ENCODE peak calls at places on chromosomes 3 and 15, in seven cellular contexts. Q is midbrain; S is CD8-positive, alpha-beta memory T cell; N is hypothalamus; V is anterior cingulate cortex; M is CD8-positive, alpha-beta T cell; X is endothelial cell of umbilical vein. J is an unnamed sample.

GRCh38 chr15:90619939-90620338 is 90.2 kb downstream of the CRTC3 start:
- DNase-seq in Q (no peak), S (no peak), N (no peak), V (no peak), M (no peak), X (no peak), J (no peak)

GRCh38 chr3:63795438-63795837 is 23.7 kb upstream of the C3orf49 start:
- DNase-seq in Q (no peak), S (no peak), N (no peak), V (no peak), M (no peak), X (no peak), J (no peak)

GRCh38 chr3:28667646-28668376 is 319.2 kb upstream of the AZI2 start:
- DNase-seq in Q (peak), S (peak), N (peak), V (no peak), M (no peak), X (peak), J (peak)

GRCh38 chr3:51350751-51351150 is 34.3 kb upstream of the MANF start:
- DNase-seq in Q (peak), S (no peak), N (no peak), V (no peak), M (no peak), X (no peak), J (no peak)

GRCh38 chr3:161821591-161821990 is 325.0 kb downstream of the OTOL1 start:
- DNase-seq in Q (no peak), S (no peak), N (no peak), V (no peak), M (no peak), X (no peak), J (no peak)

GRCh38 chr3:139281512-139282196 is 62.2 kb upstream of the MRPS22 start:
- DNase-seq in Q (no peak), S (no peak), N (peak), V (no peak), M (no peak), X (no peak), J (no peak)

GRCh38 chr3:22039156-22039555 is 288.1 kb upstream of the ZNF385D start:
- DNase-seq in Q (no peak), S (no peak), N (no peak), V (no peak), M (no peak), X (no peak), J (no peak)

GRCh38 chr3:66485291-66485968 is 15.4 kb downstream of the LRIG1 start:
- DNase-seq in Q (no peak), S (no peak), N (no peak), V (no peak), M (no peak), X (no peak), J (no peak)

GRCh38 chr3:141537866-141538265 is 51.0 kb downstream of the RASA2 start:
- DNase-seq in Q (no peak), S (no peak), N (no peak), V (no peak), M (no peak), X (no peak), J (no peak)

GRCh38 chr3:194396897-194397756 is 1.9 kb downstream of the GP5 start:
- DNase-seq in Q (no peak), S (no peak), N (no peak), V (no peak), M (peak), X (peak), J (no peak)

GRCh38 chr15:77666296-77666660 is 33.6 kb upstream of the LINGO1 start:
- DNase-seq in Q (no peak), S (no peak), N (no peak), V (no peak), M (no peak), X (no peak), J (no peak)

GRCh38 chr3:7518471-7518870 is 657.6 kb downstream of the GRM7 start:
- DNase-seq in Q (no peak), S (no peak), N (no peak), V (no peak), M (no peak), X (peak), J (no peak)

GRCh38 chr3:58490860-58491501 is 915 bp upstream of the KCTD6 start:
- DNase-seq in Q (no peak), S (no peak), N (no peak), V (no peak), M (no peak), X (no peak), J (no peak)

GRCh38 chr3:39668420-39668819 is 141.0 kb upstream of the MYRIP start:
- DNase-seq in Q (peak), S (no peak), N (no peak), V (no peak), M (no peak), X (peak), J (no peak)

J was measured in H54.